ENCODE peak calls at places on chromosomes 12 and 14, in five cellular contexts. O is endothelial cell; D is activated CD8-positive, alpha-beta T cell treated with anti-CD3 and anti-CD28 coated beads for 36 hours; U is fibroblast of mammary gland; H is substantia nigra. K is an unnamed sample.

GRCh38 chr12:95880895-95881294 is 22.1 kb downstream of the SNRPF start:
- DNase-seq in O (no peak), D (no peak), U (no peak), H (no peak), K (no peak)

GRCh38 chr14:31208546-31209424 is 1.2 kb upstream of the HECTD1 start:
- DNase-seq in O (no peak), D (peak; percentile 67), U (no peak), H (no peak), K (no peak)

GRCh38 chr12:57620936-57621496 is 9.8 kb downstream of the ARHGEF25 start:
- DNase-seq in O (peak; percentile 23), D (peak; percentile 33), U (no peak), H (no peak), K (no peak)

GRCh38 chr12:120598674-120599463 is 17.7 kb upstream of the POP5 start:
- DNase-seq in O (no peak), D (no peak), U (peak; percentile 49), H (no peak), K (no peak)

GRCh38 chr14:24213866-24214652 is 771 bp upstream of the CHMP4A start:
- DNase-seq in O (no peak), D (no peak), U (no peak), H (no peak), K (no peak)

GRCh38 chr14:32509632-32510187 is 180.6 kb downstream of the AKAP6 start:
- DNase-seq in O (no peak), D (no peak), U (peak; percentile 85), H (peak; percentile 56), K (no peak)

GRCh38 chr12:32344047-32344446 is 55.3 kb upstream of the FGD4 start:
- DNase-seq in O (no peak), D (no peak), U (no peak), H (no peak), K (no peak)

GRCh38 chr12:80040075-80040738 is 59.1 kb upstream of the OTOGL start:
- DNase-seq in O (no peak), D (peak; percentile 4), U (peak; percentile 71), H (no peak), K (no peak)

GRCh38 chr14:60965402-60965801 is 15.5 kb downstream of the TRMT5 start:
- DNase-seq in O (no peak), D (no peak), U (peak; percentile 87), H (no peak), K (no peak)

GRCh38 chr12:79019672-79020071 is 155.1 kb downstream of the SYT1 start:
- DNase-seq in O (no peak), D (no peak), U (no peak), H (no peak), K (no peak)

GRCh38 chr12:58668831-58669230 is 251.5 kb downstream of the LRIG3 start:
- DNase-seq in O (no peak), D (no peak), U (no peak), H (no peak), K (no peak)

GRCh38 chr12:10283028-10283427 is 24.6 kb upstream of the KLRD1 start:
- DNase-seq in O (no peak), D (no peak), U (no peak), H (no peak), K (no peak)

GRCh38 chr12:29309320-29309902 is 71.6 kb downstream of the ERGIC2 start:
- DNase-seq in O (no peak), D (no peak), U (peak; percentile 49), H (no peak), K (peak; percentile 9)

GRCh38 chr14:34052658-34053014 is 101.8 kb upstream of the EGLN3 start:
- DNase-seq in O (no peak), D (no peak), U (peak; percentile 83), H (no peak), K (no peak)

K was measured in HuH-7.